ENCODE peak calls at places on chromosomes 2 and 18, in five cellular contexts. R is AG04450, N is upper lobe of right lung, B is pancreas, T is left lung. U is an unnamed sample.

GRCh38 chr2:55511508-55512124 is 7.9 kb upstream of the CFAP36 start:
- DNase-seq in B (no peak), N (no peak), T (no peak), R (no peak), U (no peak)

GRCh38 chr2:62505649-62506420 is at the start of gene TMEM17:
- DNase-seq in B (peak), T (peak), R (peak), N (peak), U (no peak)

GRCh38 chr2:188776634-188777033 is 197.5 kb upstream of the COL3A1 start:
- DNase-seq in T (no peak), R (no peak), N (no peak), B (no peak), U (no peak)

GRCh38 chr2:52222128-52222527 is 1190.2 kb upstream of the NRXN1 start:
- DNase-seq in N (no peak), T (no peak), B (no peak), R (peak), U (no peak)

GRCh38 chr18:75958683-75959082 is 531.2 kb upstream of the SMIM21 start:
- DNase-seq in B (no peak), T (no peak), N (no peak), R (no peak), U (no peak)

GRCh38 chr2:41879367-41879871 is 168.4 kb upstream of the PKDCC start:
- DNase-seq in N (no peak), T (peak), R (no peak), B (no peak), U (no peak)

GRCh38 chr2:232483923-232484627 is 3.6 kb downstream of the ECEL1 start:
- DNase-seq in T (no peak), B (no peak), N (peak), R (no peak), U (peak)

GRCh38 chr2:57536535-57537231 is 509.9 kb upstream of the VRK2 start:
- DNase-seq in R (no peak), T (no peak), B (no peak), N (no peak), U (no peak)

GRCh38 chr18:13308369-13308768 is 89.8 kb downstream of the LDLRAD4 start:
- DNase-seq in B (no peak), N (no peak), T (no peak), R (no peak), U (no peak)

GRCh38 chr2:90209806-90210205 is 1518.3 kb downstream of the RPIA start:
- DNase-seq in T (no peak), N (no peak), R (no peak), B (no peak), U (no peak)

GRCh38 chr18:48992791-48993555 is 42.2 kb upstream of the SMAD7 start:
- DNase-seq in R (no peak), B (no peak), T (peak), N (no peak), U (no peak)

GRCh38 chr18:48990497-48991298 is 39.9 kb upstream of the SMAD7 start:
- DNase-seq in N (no peak), R (no peak), T (no peak), B (no peak), U (no peak)

GRCh38 chr18:48991299-48992055 is 40.7 kb upstream of the SMAD7 start:
- DNase-seq in N (no peak), T (peak), R (no peak), B (no peak), U (no peak)

GRCh38 chr18:48993586-48993985 is 42.8 kb upstream of the SMAD7 start:
- DNase-seq in T (no peak), B (no peak), R (no peak), N (no peak), U (no peak)

GRCh38 chr18:48992133-48992532 is 41.4 kb upstream of the SMAD7 start:
- DNase-seq in N (no peak), B (no peak), R (no peak), T (no peak), U (no peak)
- H3K27ac ChIP-seq in N (peak), B (no peak), R (no peak), T (no peak), U (no peak)

GRCh38 chr2:134230885-134231284 is 23.0 kb upstream of the MGAT5 start:
- DNase-seq in B (no peak), R (no peak), T (no peak), N (no peak), U (no peak)

GRCh38 chr2:134227666-134228065 is 26.2 kb upstream of the MGAT5 start:
- DNase-seq in B (no peak), N (no peak), R (no peak), T (no peak), U (no peak)

GRCh38 chr2:134226561-134226960 is 27.3 kb upstream of the MGAT5 start:
- DNase-seq in T (no peak), N (no peak), B (no peak), R (no peak), U (no peak)

GRCh38 chr2:134229540-134229939 is 24.3 kb upstream of the MGAT5 start:
- DNase-seq in B (no peak), T (no peak), R (no peak), N (no peak), U (no peak)

DNA sequence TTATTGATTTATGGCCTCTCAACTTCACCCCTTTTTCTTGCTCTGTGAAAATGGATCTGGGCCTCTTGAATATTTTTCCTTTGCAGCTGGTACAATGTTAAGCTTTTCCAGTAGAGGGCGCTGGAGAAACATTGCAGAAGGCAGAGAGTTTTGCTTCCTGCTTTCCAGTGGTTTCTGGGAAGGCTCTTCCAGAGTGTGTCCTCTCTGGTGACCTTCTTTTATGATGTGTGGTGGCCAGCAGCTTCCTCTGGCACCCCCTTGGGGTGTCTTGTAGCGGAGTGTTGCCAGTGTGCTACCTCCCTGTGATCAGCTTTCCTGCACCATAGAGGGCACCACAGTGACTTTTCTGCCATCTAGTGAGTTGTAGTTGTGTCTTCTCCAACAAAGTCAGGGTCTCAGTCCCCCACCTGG is 25.4 kb upstream of the MGAT5 start:
- DNase-seq in T (no peak), B (no peak), R (no peak), N (no peak), U (no peak)
- TF ChIP-seq CTCF in T (peak), B (peak), R (peak), N (peak), U (peak)

DNA sequence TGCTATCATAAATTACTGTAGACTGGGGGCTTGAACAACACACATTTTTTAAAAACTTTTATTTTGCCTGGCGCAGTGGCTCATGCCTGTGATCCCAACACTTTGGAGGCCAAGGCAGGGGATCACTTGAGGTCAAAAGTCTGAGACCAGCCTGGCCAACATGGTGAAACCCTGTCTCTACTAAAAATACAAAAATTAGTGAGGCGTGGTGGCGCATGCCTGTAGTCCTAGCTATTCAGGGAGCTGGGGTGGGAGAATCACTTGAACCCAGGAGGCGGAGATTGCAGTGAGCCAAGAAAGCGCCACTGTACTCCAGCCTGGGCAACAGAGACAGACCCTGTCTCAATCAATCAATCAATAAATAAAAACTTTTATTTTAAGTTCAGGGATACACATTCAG is 9.1 kb downstream of the KCNK3 start:
- DNase-seq in T (no peak), N (no peak), B (peak), R (no peak), U (no peak)
- H3K27ac ChIP-seq in T (no peak), N (no peak), B (peak), R (no peak), U (no peak)

GRCh38 chr2:903223-903900 is 47.3 kb upstream of the SNTG2 start:
- DNase-seq in R (no peak), T (no peak), B (no peak), N (no peak), U (no peak)
- TF ChIP-seq CTCF in R (no peak), T (no peak), B (no peak), N (no peak), U (no peak)

GRCh38 chr2:30254692-30255015 is 23.3 kb downstream of the LBH start:
- DNase-seq in N (no peak), T (no peak), R (no peak), B (no peak), U (no peak)
- H3K27ac ChIP-seq in N (peak), T (no peak), R (peak), B (no peak), U (peak)

DNA sequence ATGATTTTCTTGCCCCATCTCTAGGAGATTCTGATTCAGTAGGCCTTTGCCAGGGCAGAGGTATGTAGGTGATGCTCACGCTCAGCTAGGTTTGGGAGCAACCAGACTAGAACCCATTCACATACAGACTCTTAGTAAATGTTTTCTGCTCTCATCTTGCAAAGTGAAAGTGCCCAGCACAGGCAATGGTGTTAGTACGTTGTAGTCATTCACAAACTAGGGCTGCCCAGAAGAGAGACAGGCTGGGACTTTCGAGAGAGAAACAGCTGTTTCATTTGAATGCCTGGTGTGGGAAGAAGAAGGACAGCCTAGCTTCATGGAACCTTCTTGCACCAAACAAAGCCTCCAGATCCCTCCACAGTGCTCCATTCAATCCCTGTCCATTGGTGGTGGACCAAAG is 19.4 kb downstream of the DDX18 start:
- DNase-seq in T (no peak), R (no peak), B (no peak), N (no peak), U (no peak)
- TF ChIP-seq CTCF in T (no peak), R (no peak), B (no peak), N (no peak), U (no peak)

GRCh38 chr2:26086155-26086634 is 52.3 kb downstream of the RAB10 start:
- DNase-seq in B (no peak), R (peak), T (no peak), N (no peak), U (no peak)
- H3K27ac ChIP-seq in B (no peak), R (no peak), T (no peak), N (no peak), U (no peak)

DNA sequence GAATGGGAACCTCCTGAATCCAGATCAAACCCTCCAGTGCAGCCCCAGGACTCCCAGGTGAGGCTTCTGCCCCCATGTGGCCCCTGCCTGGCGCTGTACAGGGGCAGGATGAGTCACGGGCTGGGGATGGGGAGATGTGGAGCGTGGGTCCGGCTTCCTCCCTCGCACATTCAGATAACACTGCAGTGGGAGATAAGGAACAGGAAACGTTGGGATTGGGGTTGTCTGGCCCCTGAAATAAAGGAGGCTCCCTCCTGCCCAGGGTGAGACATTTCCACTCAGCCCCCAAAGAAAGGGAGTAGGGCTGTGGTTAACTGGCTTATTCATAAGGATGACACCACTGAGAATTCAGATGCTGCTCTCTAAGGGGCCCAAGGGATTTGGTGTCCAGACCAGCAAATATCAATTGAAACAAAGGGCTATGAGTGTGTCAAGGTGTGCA is 30.7 kb downstream of the IGFBP5 start:
- DNase-seq in T (no peak), R (no peak), B (no peak), N (no peak), U (no peak)
- TF ChIP-seq CTCF in T (no peak), R (peak), B (no peak), N (no peak), U (no peak)

DNA sequence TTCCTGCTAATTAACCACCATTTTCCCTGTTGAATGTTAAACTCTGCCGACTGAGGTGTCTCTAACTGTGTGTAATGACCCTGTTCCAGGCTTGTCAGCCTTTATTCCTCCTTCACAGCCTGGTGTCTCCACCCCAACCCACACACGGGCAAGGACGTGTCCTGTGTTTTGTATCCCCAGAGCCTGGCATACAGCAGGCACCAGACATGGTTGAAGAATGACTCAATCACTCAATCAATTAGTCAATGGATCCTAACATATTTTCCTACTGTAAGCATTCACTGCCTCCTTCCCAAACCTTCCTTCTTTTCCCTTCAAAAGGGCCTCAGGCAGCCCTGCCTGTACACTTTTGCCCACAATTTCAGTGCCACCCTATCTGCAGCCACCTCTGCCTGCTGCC is 2.7 kb upstream of the TNS1 start:
- DNase-seq in R (no peak), B (no peak), T (no peak), N (no peak), U (no peak)
- H3K27ac ChIP-seq in R (no peak), B (no peak), T (no peak), N (no peak), U (no peak)

GRCh38 chr2:237437566-237437965 is 23.6 kb upstream of the COL6A3 start:
- DNase-seq in B (no peak), T (no peak), R (no peak), N (no peak), U (no peak)

GRCh38 chr2:237435844-237436590 is 22.1 kb upstream of the COL6A3 start:
- DNase-seq in R (no peak), T (no peak), B (no peak), N (no peak), U (no peak)

GRCh38 chr2:237440819-237441281 is 26.9 kb upstream of the COL6A3 start:
- DNase-seq in T (no peak), N (no peak), B (no peak), R (no peak), U (no peak)

GRCh38 chr2:237441605-237442004 is 27.6 kb upstream of the COL6A3 start:
- DNase-seq in T (no peak), B (no peak), R (peak), N (no peak), U (no peak)

DNA sequence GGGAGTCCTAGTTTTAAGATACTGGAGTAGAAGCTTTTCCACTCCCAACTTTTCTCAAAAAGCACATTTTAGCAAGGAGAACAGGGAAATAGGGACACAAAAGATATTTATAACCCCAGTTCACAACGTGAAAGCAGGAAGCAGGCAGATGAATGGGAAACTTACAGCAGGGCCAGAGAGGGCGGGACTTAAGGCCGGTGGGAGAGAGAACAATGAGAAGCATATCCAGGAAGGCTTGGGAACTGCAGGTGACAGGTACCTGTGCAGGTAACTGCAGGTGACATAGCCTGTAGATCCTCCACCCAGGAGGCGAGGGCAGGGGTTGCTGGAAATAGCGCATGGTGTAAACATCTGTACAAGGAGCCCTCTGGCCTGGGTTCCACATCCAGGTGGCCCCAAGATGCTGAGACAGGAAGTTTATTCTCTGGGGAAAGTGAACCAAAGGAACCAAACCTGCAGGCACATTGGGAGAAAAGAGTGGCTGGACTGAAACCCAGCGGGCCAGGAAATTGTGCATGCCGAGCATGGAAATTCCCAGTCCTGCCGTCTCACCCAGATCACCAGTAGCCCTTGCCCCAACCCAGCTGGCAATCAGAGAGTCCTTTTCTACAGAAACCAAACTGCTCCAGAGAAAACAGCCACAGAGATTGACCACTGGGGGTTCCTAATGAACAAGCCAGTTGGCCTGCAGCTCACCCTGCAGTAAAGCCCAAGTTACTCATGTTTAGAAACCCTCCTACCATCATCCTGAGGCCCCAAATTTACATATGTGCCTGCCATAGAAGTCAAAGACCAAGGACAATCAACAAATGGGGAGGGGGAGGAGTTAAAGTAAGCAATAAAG is 24.3 kb upstream of the COL6A3 start:
- DNase-seq in T (no peak), N (no peak), B (no peak), R (no peak), U (no peak)
- TF ChIP-seq CTCF in T (no peak), N (no peak), B (no peak), R (no peak), U (no peak)

U was measured in CD4-positive, alpha-beta T cell.